ENCODE peak calls at places on chromosomes 1 and 21, in seven cellular contexts. O, R, F, D, H, M and Z are unnamed samples.

GRCh38 chr1:228341450-228341813 is 65.2 kb downstream of the TRIM11 start:
- DNase-seq in O (no peak), R (peak), F (no peak), D (peak), H (no peak), M (peak), Z (no peak)

GRCh38 chr1:207032528-207033017 is at the start of gene C1orf116:
- DNase-seq in O (no peak), R (peak), F (no peak), D (no peak), H (no peak), M (no peak), Z (no peak)

GRCh38 chr1:98053471-98054366 is 132.9 kb upstream of the DPYD start:
- DNase-seq in O (peak), R (peak), F (no peak), D (peak), H (peak), M (peak), Z (peak)

GRCh38 chr1:241606544-241606943 is 33.6 kb downstream of the CHML start:
- DNase-seq in O (no peak), R (no peak), F (no peak), D (no peak), H (no peak), M (no peak), Z (no peak)

GRCh38 chr1:163307479-163308171 is 14.1 kb upstream of the NUF2 start:
- DNase-seq in O (no peak), R (no peak), F (peak), D (no peak), H (peak), M (no peak), Z (no peak)

GRCh38 chr1:201264072-201264471 is 19.2 kb upstream of the PKP1 start:
- DNase-seq in O (no peak), R (no peak), F (no peak), D (peak), H (no peak), M (no peak), Z (no peak)

GRCh38 chr1:221087919-221088318 is 208.7 kb downstream of the HLX start:
- DNase-seq in O (no peak), R (no peak), F (no peak), D (no peak), H (no peak), M (no peak), Z (no peak)

GRCh38 chr1:18668051-18668450 is 37.4 kb downstream of the PAX7 start:
- DNase-seq in O (no peak), R (no peak), F (no peak), D (no peak), H (no peak), M (no peak), Z (no peak)

GRCh38 chr1:65334081-65334480 is 24.7 kb downstream of the DNAJC6 start:
- DNase-seq in O (no peak), R (no peak), F (no peak), D (no peak), H (no peak), M (no peak), Z (no peak)

GRCh38 chr1:205669341-205670142 is 10.8 kb downstream of the SLC45A3 start:
- DNase-seq in O (no peak), R (no peak), F (no peak), D (no peak), H (no peak), M (no peak), Z (no peak)

GRCh38 chr1:205670143-205670431 is 10.2 kb downstream of the SLC45A3 start:
- DNase-seq in O (no peak), R (no peak), F (no peak), D (no peak), H (no peak), M (no peak), Z (no peak)

GRCh38 chr1:205667909-205668643 is 12.2 kb downstream of the SLC45A3 start:
- DNase-seq in O (no peak), R (no peak), F (no peak), D (no peak), H (no peak), M (no peak), Z (no peak)

GRCh38 chr1:205670611-205671430 is 9.5 kb downstream of the SLC45A3 start:
- DNase-seq in O (no peak), R (no peak), F (no peak), D (no peak), H (no peak), M (no peak), Z (no peak)

DNA sequence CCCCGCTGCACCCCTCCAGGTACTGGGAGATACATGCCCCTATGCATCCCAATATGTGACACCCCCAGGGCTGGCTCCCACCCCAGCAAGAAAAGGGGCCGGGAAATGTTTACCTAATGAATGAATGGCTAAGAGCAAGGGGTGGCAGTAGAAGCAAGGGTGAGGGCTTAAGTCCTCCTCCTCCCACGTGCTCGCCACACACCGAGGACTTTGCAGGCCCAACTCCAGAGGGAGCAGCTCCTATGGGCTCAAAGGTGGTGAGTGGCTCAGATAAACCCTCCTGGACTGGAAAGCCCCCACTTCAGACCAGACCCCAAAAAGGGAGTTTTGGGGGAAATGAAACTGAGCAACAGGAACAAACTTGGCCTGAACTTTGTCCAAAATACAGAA is 11.4 kb downstream of the SLC45A3 start:
- DNase-seq in O (no peak), R (no peak), F (no peak), D (no peak), H (no peak), M (no peak), Z (no peak)
- TF ChIP-seq CTCF in O (no peak), R (no peak), F (no peak), D (no peak), H (peak), M (no peak), Z (no peak)

GRCh38 chr21:36156339-36156814 is 247 bp upstream of the DOP1B start:
- DNase-seq in O (peak), R (peak), F (peak), D (peak), H (peak), M (peak), Z (peak)
- H3K27ac ChIP-seq in O (peak), R (peak), F (no peak), D (peak), H (no peak), M (no peak), Z (peak)

GRCh38 chr1:230153655-230154296 is 86.7 kb downstream of the GALNT2 start:
- DNase-seq in O (no peak), R (peak), F (no peak), D (no peak), H (no peak), M (no peak), Z (no peak)
- H3K4me3 ChIP-seq in O (no peak), R (no peak), F (no peak), D (no peak), H (no peak), M (no peak), Z (no peak)

GRCh38 chr21:23452384-23453083 is 2154.7 kb downstream of the MRPL39 start:
- DNase-seq in O (no peak), R (no peak), F (no peak), D (no peak), H (no peak), M (no peak), Z (no peak)
- TF ChIP-seq CTCF in O (no peak), R (no peak), F (no peak), D (peak), H (no peak), M (no peak), Z (no peak)

GRCh38 chr1:244327533-244327932 is 124.2 kb downstream of the ADSS2 start:
- DNase-seq in O (no peak), R (no peak), F (no peak), D (no peak), H (no peak), M (no peak), Z (no peak)

GRCh38 chr1:244330318-244330625 is 121.4 kb downstream of the ADSS2 start:
- DNase-seq in O (no peak), R (no peak), F (no peak), D (no peak), H (no peak), M (no peak), Z (peak)

GRCh38 chr1:244326757-244327156 is 125.0 kb downstream of the ADSS2 start:
- DNase-seq in O (no peak), R (no peak), F (no peak), D (no peak), H (no peak), M (no peak), Z (peak)

GRCh38 chr1:244325056-244325764 is 126.5 kb downstream of the ADSS2 start:
- DNase-seq in O (no peak), R (no peak), F (no peak), D (no peak), H (no peak), M (no peak), Z (peak)

GRCh38 chr1:244329591-244330317 is 122.0 kb downstream of the ADSS2 start:
- DNase-seq in O (no peak), R (no peak), F (no peak), D (no peak), H (no peak), M (no peak), Z (no peak)
- H3K27ac ChIP-seq in O (no peak), R (no peak), F (no peak), D (no peak), H (no peak), M (no peak), Z (no peak)

GRCh38 chr1:156211243-156211642 is 1.6 kb upstream of the PMF1 start:
- DNase-seq in O (no peak), R (no peak), F (no peak), D (no peak), H (no peak), M (no peak), Z (no peak)

GRCh38 chr1:156213644-156213966 is 798 bp downstream of the PMF1 start:
- DNase-seq in O (no peak), R (no peak), F (no peak), D (no peak), H (no peak), M (no peak), Z (no peak)

GRCh38 chr1:156214024-156214748 is 1.4 kb downstream of the PMF1 start:
- DNase-seq in O (no peak), R (no peak), F (no peak), D (no peak), H (peak), M (peak), Z (no peak)

GRCh38 chr1:156212833-156213643 is at the start of gene PMF1:
- DNase-seq in O (peak), R (peak), F (peak), D (peak), H (peak), M (peak), Z (peak)

GRCh38 chr1:156212130-156212529 is 677 bp upstream of the PMF1 start:
- DNase-seq in O (no peak), R (no peak), F (no peak), D (no peak), H (no peak), M (no peak), Z (no peak)
- H3K4me3 ChIP-seq in O (peak), R (peak), F (peak), D (peak), H (peak), M (peak), Z (peak)

DNA sequence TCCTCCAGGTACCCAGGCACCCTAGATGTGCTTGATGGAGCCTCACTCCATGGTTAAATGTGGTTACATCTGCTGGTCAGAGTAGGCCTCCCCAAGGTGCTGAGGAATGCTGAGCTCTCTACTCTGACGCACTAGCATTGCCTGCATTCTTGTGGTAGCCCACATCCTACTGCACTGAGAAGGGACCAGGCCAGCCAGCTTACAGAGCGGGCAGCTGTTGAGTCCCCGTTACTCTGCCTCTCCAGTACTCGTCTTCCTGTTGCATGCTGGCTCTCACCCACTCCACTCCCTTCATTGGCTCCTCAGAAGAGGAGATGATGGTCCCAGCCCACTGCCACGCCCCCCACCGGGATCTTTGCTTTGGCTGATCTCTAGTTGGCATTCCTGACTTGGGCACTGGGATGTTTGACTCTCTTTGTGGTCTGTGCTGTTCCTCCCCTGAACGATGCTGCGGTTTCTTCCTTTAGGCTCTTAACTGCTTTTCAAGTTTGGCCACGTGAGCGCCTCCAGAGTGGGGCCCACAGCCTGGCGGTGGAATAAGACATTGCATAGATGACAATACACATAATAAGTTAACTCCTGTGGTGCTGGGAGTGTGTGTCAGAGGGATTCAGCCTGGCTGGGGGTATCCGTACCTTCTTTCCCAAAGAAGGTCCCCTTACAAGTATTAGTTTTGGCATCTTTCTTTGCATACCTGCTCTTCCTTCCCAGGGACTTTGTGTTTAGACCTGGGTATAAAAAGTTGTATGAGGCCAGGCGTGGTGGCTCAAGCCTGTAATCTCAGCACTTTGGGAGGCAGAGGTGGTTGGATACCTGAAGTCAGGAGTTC is 18.6 kb downstream of the AZIN2 start:
- DNase-seq in O (no peak), R (peak), F (peak), D (no peak), H (peak), M (peak), Z (peak)
- TF ChIP-seq CTCF in O (peak), R (peak), F (peak), D (peak), H (peak), M (no peak), Z (no peak)

GRCh38 chr1:155039308-155039669 is 5.7 kb downstream of the DCST1 start:
- DNase-seq in O (no peak), R (no peak), F (no peak), D (no peak), H (no peak), M (no peak), Z (no peak)

GRCh38 chr1:155038602-155039307 is 5.1 kb downstream of the DCST1 start:
- DNase-seq in O (no peak), R (no peak), F (no peak), D (no peak), H (no peak), M (no peak), Z (no peak)

GRCh38 chr1:155040358-155041093 is 6.9 kb downstream of the DCST1 start:
- DNase-seq in O (no peak), R (no peak), F (no peak), D (no peak), H (no peak), M (no peak), Z (no peak)

GRCh38 chr1:155037043-155037442 is 3.4 kb downstream of the DCST1 start:
- DNase-seq in O (no peak), R (no peak), F (no peak), D (no peak), H (no peak), M (no peak), Z (no peak)

GRCh38 chr1:155037851-155038441 is 4.3 kb downstream of the DCST1 start:
- DNase-seq in O (no peak), R (no peak), F (no peak), D (no peak), H (no peak), M (no peak), Z (no peak)
- H3K27ac ChIP-seq in O (no peak), R (no peak), F (no peak), D (no peak), H (no peak), M (no peak), Z (no peak)

GRCh38 chr1:78225153-78225552 is 179.4 kb downstream of the GIPC2 start:
- DNase-seq in O (no peak), R (no peak), F (no peak), D (no peak), H (no peak), M (no peak), Z (no peak)

GRCh38 chr1:78226784-78227183 is 181.0 kb downstream of the GIPC2 start:
- DNase-seq in O (peak), R (no peak), F (no peak), D (no peak), H (no peak), M (no peak), Z (no peak)

GRCh38 chr1:78223417-78224215 is 177.8 kb downstream of the GIPC2 start:
- DNase-seq in O (no peak), R (no peak), F (no peak), D (no peak), H (no peak), M (no peak), Z (no peak)

GRCh38 chr1:78222225-78222961 is 176.6 kb downstream of the GIPC2 start:
- DNase-seq in O (no peak), R (no peak), F (no peak), D (no peak), H (no peak), M (no peak), Z (no peak)

DNA sequence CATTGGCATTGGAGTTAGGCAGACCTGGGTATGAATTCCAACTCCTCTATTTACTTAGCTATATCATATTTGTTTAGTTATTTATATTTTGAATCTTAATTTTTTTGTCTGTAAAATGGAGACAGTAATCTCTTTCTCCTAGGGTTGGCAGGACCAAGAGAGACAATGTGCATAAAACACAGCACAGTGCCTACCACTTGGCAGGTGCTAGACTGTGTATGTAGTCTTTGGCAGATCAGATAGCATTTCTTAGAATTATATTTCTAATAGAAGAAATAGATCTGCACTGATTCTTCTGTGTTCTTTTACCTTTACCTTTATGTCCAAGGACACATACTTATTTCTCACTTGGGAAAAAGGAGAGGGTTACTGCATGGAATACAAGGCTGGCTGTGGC is 177.2 kb downstream of the GIPC2 start:
- DNase-seq in O (no peak), R (no peak), F (no peak), D (no peak), H (no peak), M (no peak), Z (no peak)
- H3K4me3 ChIP-seq in O (no peak), R (no peak), F (no peak), D (no peak), H (no peak), M (no peak), Z (no peak)

GRCh38 chr21:20404915-20405314 is 593.3 kb upstream of the NCAM2 start:
- DNase-seq in O (no peak), R (no peak), F (no peak), D (no peak), H (no peak), M (no peak), Z (no peak)
- TF ChIP-seq CTCF in O (no peak), R (no peak), F (no peak), D (no peak), H (no peak), M (no peak), Z (no peak)